ENCODE peak calls at places on chromosome 17, in six cellular contexts. Q, X, L, Y, N and B are unnamed samples.

GRCh38 chr17:76841776-76842405 is 26.3 kb upstream of the MGAT5B start:
- DNase-seq in Q (no peak), X (peak; percentile 20), L (no peak), Y (no peak), N (no peak), B (no peak)

GRCh38 chr17:79997004-79997673 is 38.5 kb downstream of the TBC1D16 start:
- DNase-seq in Q (no peak), X (no peak), L (no peak), Y (no peak), N (no peak), B (no peak)

GRCh38 chr17:5955764-5956163 is 114.4 kb upstream of the WSCD1 start:
- DNase-seq in Q (no peak), X (no peak), L (no peak), Y (no peak), N (no peak), B (no peak)

GRCh38 chr17:19642373-19642893 is 6.1 kb upstream of the ALDH3A2 start:
- DNase-seq in Q (no peak), X (no peak), L (no peak), Y (no peak), N (no peak), B (no peak)

GRCh38 chr17:63431939-63432804 is 13.9 kb downstream of the CYB561 start:
- DNase-seq in Q (no peak), X (no peak), L (no peak), Y (no peak), N (no peak), B (no peak)

GRCh38 chr17:59369026-59369724 is 37.7 kb downstream of the YPEL2 start:
- DNase-seq in Q (no peak), X (no peak), L (no peak), Y (no peak), N (no peak), B (no peak)

GRCh38 chr17:38617074-38617860 is 11.5 kb upstream of the SRCIN1 start:
- DNase-seq in Q (no peak), X (no peak), L (no peak), Y (no peak), N (no peak), B (no peak)

GRCh38 chr17:16419929-16420271 is 4.5 kb downstream of the TRPV2 start:
- DNase-seq in Q (no peak), X (no peak), L (no peak), Y (no peak), N (peak; percentile 81), B (no peak)

GRCh38 chr17:74759941-74760340 is 11.5 kb downstream of the NHERF1 start:
- DNase-seq in Q (no peak), X (no peak), L (peak; percentile 66), Y (peak; percentile 83), N (peak; percentile 46), B (peak; percentile 56)

GRCh38 chr17:31274252-31274651 is 22.8 kb downstream of the OMG start:
- DNase-seq in Q (no peak), X (no peak), L (peak; percentile 76), Y (no peak), N (peak; percentile 87), B (peak; percentile 83)

GRCh38 chr17:83057397-83057761 is 22.0 kb upstream of the METRNL start:
- DNase-seq in Q (peak; percentile 16), X (no peak), L (no peak), Y (peak; percentile 23), N (no peak), B (no peak)

GRCh38 chr17:13204607-13205237 is 186.9 kb upstream of the ELAC2 start:
- DNase-seq in Q (no peak), X (no peak), L (no peak), Y (no peak), N (peak; percentile 17), B (no peak)

GRCh38 chr17:5194346-5194745 is 2.7 kb upstream of the ZNF594 start:
- DNase-seq in Q (no peak), X (no peak), L (no peak), Y (no peak), N (no peak), B (no peak)

GRCh38 chr17:13346081-13346533 is 255.6 kb downstream of the HS3ST3A1 start:
- DNase-seq in Q (no peak), X (no peak), L (peak; percentile 51), Y (no peak), N (peak; percentile 93), B (peak; percentile 70)

GRCh38 chr17:1724351-1724868 is at the start of gene WDR81:
- DNase-seq in Q (peak; percentile 95), X (peak; percentile 68), L (peak; percentile 77), Y (peak; percentile 93), N (peak; percentile 46), B (no peak)

GRCh38 chr17:14595656-14596055 is 294.8 kb downstream of the HS3ST3B1 start:
- DNase-seq in Q (no peak), X (no peak), L (no peak), Y (no peak), N (no peak), B (no peak)

GRCh38 chr17:42347198-42347597 is 41.0 kb downstream of the STAT3 start:
- DNase-seq in Q (peak; percentile 43), X (no peak), L (peak; percentile 79), Y (peak; percentile 67), N (peak; percentile 77), B (no peak)

GRCh38 chr17:29138991-29139682 is 41.1 kb downstream of the MYO18A start:
- DNase-seq in Q (peak; percentile 72), X (no peak), L (no peak), Y (peak; percentile 46), N (no peak), B (no peak)

GRCh38 chr17:76145231-76146052 is 4.4 kb upstream of the FOXJ1 start:
- DNase-seq in Q (no peak), X (no peak), L (no peak), Y (no peak), N (no peak), B (no peak)

GRCh38 chr17:43042025-43042424 is 17.0 kb downstream of the RND2 start:
- DNase-seq in Q (no peak), X (no peak), L (no peak), Y (no peak), N (no peak), B (no peak)

GRCh38 chr17:7897773-7898172 is 9.2 kb downstream of the CHD3 start:
- DNase-seq in Q (no peak), X (no peak), L (peak; percentile 34), Y (no peak), N (peak; percentile 31), B (no peak)

GRCh38 chr17:30433514-30433913 is 43.7 kb upstream of the GOSR1 start:
- DNase-seq in Q (no peak), X (no peak), L (peak; percentile 64), Y (peak; percentile 29), N (peak; percentile 85), B (peak; percentile 65)

GRCh38 chr17:50208611-50209061 is 7.2 kb upstream of the COL1A1 start:
- DNase-seq in Q (no peak), X (no peak), L (no peak), Y (no peak), N (no peak), B (no peak)
- H3K27ac ChIP-seq in Q (peak overlapping the region; percentile 75), X (no peak overlapping the region), L (peak overlapping the region; percentile 11), Y (no peak overlapping the region), N (no peak overlapping the region), B (no peak overlapping the region)

DNA sequence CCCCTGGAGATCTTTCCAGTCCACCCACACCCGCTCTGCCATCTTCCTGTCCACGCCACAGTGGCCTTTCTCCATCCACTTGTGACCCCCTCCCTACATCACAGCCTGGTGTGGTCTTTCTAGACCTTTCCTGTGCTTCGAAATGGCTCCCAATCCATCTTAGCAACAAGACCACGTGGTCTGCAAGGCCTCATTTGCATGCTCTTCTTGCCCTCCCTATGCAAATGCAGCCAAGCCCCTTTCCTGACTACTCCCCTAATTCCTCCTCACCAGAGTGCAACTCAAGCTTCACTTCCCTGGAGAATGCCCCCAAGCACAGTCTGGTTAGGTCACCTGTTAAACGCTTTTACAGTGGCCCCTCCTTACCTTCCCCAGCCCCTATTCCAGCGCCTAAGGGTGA is 6.1 kb downstream of the PPP1R9B start:
- DNase-seq in Q (no peak), X (no peak), L (no peak), Y (no peak), N (no peak), B (no peak)
- H3K27ac ChIP-seq in Q (no peak overlapping the region), X (no peak overlapping the region), L (peak overlapping the region; percentile 98), Y (no peak overlapping the region), N (no peak overlapping the region), B (no peak overlapping the region)

DNA sequence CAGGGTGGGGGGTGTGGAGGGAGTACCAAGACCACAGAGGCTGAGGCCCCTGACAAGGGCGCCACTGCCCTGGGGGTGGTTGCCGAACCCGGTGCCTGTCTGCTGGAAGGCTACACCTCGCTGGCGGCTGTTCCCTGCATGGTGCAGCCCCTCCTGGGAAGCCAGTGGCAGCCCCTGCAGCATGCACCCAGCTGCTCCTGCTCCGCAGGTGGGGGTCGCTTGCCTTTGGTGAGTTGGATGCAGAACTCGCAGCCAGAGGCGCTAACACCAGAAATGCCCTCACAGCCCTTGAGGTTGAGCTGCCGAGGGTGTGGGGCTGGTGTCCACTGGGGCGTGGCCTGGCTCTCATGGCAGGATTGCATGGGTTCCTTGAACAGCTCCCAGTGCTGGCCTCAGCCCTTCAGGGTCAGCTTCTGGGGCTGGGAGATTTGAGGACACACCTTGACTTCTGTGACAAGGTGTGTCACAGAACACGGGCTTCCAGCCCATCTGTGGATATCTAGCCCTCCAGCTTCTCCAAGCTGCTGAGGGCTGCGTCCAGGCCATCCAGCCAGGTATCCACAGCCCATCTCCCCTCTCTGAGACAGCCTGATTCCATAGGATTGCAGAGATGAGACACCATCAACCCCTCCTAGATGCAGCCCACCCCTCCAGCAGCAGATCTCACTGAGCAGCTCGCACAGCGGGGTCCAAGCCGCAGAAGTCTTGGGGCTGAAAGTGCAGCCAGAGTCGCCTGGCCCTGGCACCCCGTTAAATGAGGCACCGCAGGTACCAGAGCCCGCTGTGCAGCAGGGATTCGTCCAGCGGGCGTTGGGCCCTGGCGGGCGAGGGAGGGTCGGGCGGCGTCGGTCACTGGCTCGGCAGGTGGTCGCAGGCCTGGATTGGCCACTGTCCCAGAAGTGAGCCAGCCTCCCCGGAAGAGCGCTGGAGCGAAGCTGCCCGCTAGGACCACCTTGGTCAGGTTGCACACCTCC is 586.3 kb downstream of the KCNJ18 start:
- DNase-seq in Q (no peak), X (no peak), L (no peak), Y (peak; percentile 20), N (no peak), B (no peak)
- H3K27ac ChIP-seq in Q (no peak overlapping the region), X (no peak overlapping the region), L (no peak overlapping the region), Y (no peak overlapping the region), N (no peak overlapping the region), B (no peak overlapping the region)

GRCh38 chr17:73285916-73286862 is 24.5 kb upstream of the CPSF4L start:
- DNase-seq in Q (no peak), X (no peak), L (no peak), Y (no peak), N (no peak), B (no peak)
- H3K27ac ChIP-seq in Q (peak overlapping the region; percentile 25), X (no peak overlapping the region), L (peak overlapping the region; percentile 68), Y (no peak overlapping the region), N (no peak overlapping the region), B (peak overlapping the region; percentile 17)

DNA sequence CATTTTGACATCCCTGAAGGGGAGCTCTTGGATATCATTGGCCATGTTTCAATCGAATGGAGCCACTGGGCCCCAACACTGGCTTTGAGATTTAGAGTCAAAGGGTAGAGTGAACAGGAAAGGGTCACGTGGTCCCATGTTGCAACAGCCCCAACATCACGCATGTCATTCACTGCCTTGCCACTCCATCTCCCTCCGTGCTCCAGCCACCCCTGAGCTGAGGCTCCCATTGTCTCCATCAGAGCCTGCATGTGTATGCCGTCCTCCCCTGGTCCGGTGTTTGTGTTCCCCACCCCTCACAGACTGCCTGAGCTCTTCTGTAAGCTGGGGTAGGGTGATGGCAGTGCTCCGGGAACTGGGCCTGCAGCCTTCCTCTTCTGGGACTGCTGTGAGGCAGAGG is 12.1 kb downstream of the NFE2L1 start:
- DNase-seq in Q (no peak), X (no peak), L (no peak), Y (no peak), N (no peak), B (no peak)
- H3K27ac ChIP-seq in Q (no peak overlapping the region), X (no peak overlapping the region), L (peak overlapping the region; percentile 99), Y (no peak overlapping the region), N (no peak overlapping the region), B (peak overlapping the region; percentile 31)